ENCODE peak calls at places on chromosomes 3 and 15, in ten cellular contexts. One of them, this sample, is unnamed.

GRCh38 chr15:93829115-93829849 is 402.1 kb upstream of the MCTP2 start:
- DNase-seq in activated T-helper 1 cell treated with Interleukin-2 at 50 U/mL for 16 hours: no peak
- DNase-seq in NCI-H345: peak; percentile 54
- DNase-seq in HEK293T: peak; percentile 25
- DNase-seq in GM23338: no peak
- DNase-seq in D721Med: no peak
- DNase-seq in HuH-7: no peak
- DNase-seq in hepatic stellate cell: no peak
- DNase-seq in GM23248: peak; percentile 85
- DNase-seq in fibroblast of pulmonary artery: peak; percentile 55
- DNase-seq in this sample: no peak

GRCh38 chr15:74613953-74614743 is 1.5 kb upstream of the CLK3 start:
- DNase-seq in activated T-helper 1 cell treated with Interleukin-2 at 50 U/mL for 16 hours: no peak
- DNase-seq in NCI-H345: no peak
- DNase-seq in HEK293T: no peak
- DNase-seq in GM23338: peak; percentile 84
- DNase-seq in D721Med: no peak
- DNase-seq in HuH-7: no peak
- DNase-seq in hepatic stellate cell: peak; percentile 95
- DNase-seq in GM23248: no peak
- DNase-seq in fibroblast of pulmonary artery: no peak
- DNase-seq in this sample: no peak

GRCh38 chr15:63986185-63986680 is 60.1 kb downstream of the DAPK2 start:
- DNase-seq in activated T-helper 1 cell treated with Interleukin-2 at 50 U/mL for 16 hours: no peak
- DNase-seq in NCI-H345: no peak
- DNase-seq in HEK293T: no peak
- DNase-seq in GM23338: no peak
- DNase-seq in D721Med: no peak
- DNase-seq in HuH-7: no peak
- DNase-seq in hepatic stellate cell: no peak
- DNase-seq in GM23248: peak; percentile 49
- DNase-seq in fibroblast of pulmonary artery: no peak
- DNase-seq in this sample: no peak

GRCh38 chr3:31265646-31266423 is 266.9 kb upstream of the STT3B start:
- DNase-seq in activated T-helper 1 cell treated with Interleukin-2 at 50 U/mL for 16 hours: no peak
- DNase-seq in NCI-H345: no peak
- DNase-seq in HEK293T: no peak
- DNase-seq in GM23338: peak; percentile 13
- DNase-seq in D721Med: no peak
- DNase-seq in HuH-7: no peak
- DNase-seq in hepatic stellate cell: no peak
- DNase-seq in GM23248: no peak
- DNase-seq in fibroblast of pulmonary artery: peak; percentile 83
- DNase-seq in this sample: no peak

GRCh38 chr3:142723968-142724681 is at the start of gene TRPC1:
- DNase-seq in activated T-helper 1 cell treated with Interleukin-2 at 50 U/mL for 16 hours: peak; percentile 66
- DNase-seq in NCI-H345: peak; percentile 85
- DNase-seq in HEK293T: peak; percentile 97
- DNase-seq in GM23338: peak; percentile 89
- DNase-seq in D721Med: peak; percentile 73
- DNase-seq in HuH-7: peak; percentile 74
- DNase-seq in hepatic stellate cell: peak; percentile 93
- DNase-seq in GM23248: peak; percentile 93
- DNase-seq in fibroblast of pulmonary artery: peak; percentile 78
- DNase-seq in this sample: peak; percentile 80

GRCh38 chr3:178454714-178455113 is 81.5 kb upstream of the KCNMB2 start:
- DNase-seq in activated T-helper 1 cell treated with Interleukin-2 at 50 U/mL for 16 hours: no peak
- DNase-seq in NCI-H345: no peak
- DNase-seq in HEK293T: no peak
- DNase-seq in GM23338: no peak
- DNase-seq in D721Med: no peak
- DNase-seq in HuH-7: no peak
- DNase-seq in hepatic stellate cell: peak; percentile 5
- DNase-seq in GM23248: peak; percentile 40
- DNase-seq in fibroblast of pulmonary artery: peak; percentile 45
- DNase-seq in this sample: no peak

GRCh38 chr3:86965180-86965579 is 25.8 kb downstream of the VGLL3 start:
- DNase-seq in activated T-helper 1 cell treated with Interleukin-2 at 50 U/mL for 16 hours: no peak
- DNase-seq in NCI-H345: no peak
- DNase-seq in HEK293T: no peak
- DNase-seq in GM23338: no peak
- DNase-seq in D721Med: no peak
- DNase-seq in HuH-7: no peak
- DNase-seq in hepatic stellate cell: no peak
- DNase-seq in GM23248: peak; percentile 58
- DNase-seq in fibroblast of pulmonary artery: no peak
- DNase-seq in this sample: no peak

GRCh38 chr3:15875016-15875689 is 77.4 kb upstream of the ANKRD28 start:
- DNase-seq in activated T-helper 1 cell treated with Interleukin-2 at 50 U/mL for 16 hours: no peak
- DNase-seq in NCI-H345: no peak
- DNase-seq in HEK293T: no peak
- DNase-seq in GM23338: no peak
- DNase-seq in D721Med: no peak
- DNase-seq in HuH-7: no peak
- DNase-seq in hepatic stellate cell: peak; percentile 60
- DNase-seq in GM23248: peak; percentile 83
- DNase-seq in fibroblast of pulmonary artery: peak; percentile 30
- DNase-seq in this sample: no peak

GRCh38 chr3:141279074-141279945 is 47.7 kb downstream of the PXYLP1 start:
- DNase-seq in activated T-helper 1 cell treated with Interleukin-2 at 50 U/mL for 16 hours: no peak
- DNase-seq in NCI-H345: peak; percentile 7
- DNase-seq in HEK293T: peak; percentile 43
- DNase-seq in GM23338: peak; percentile 60
- DNase-seq in D721Med: peak; percentile 30
- DNase-seq in HuH-7: peak; percentile 29
- DNase-seq in hepatic stellate cell: peak; percentile 27
- DNase-seq in GM23248: peak; percentile 40
- DNase-seq in fibroblast of pulmonary artery: peak; percentile 50
- DNase-seq in this sample: no peak

This sample was measured in ascending aorta.